ENCODE peak calls at places on chromosomes 7 and 10, in six cellular contexts. One of them, this sample, is unnamed. For H3K4me1, the result is how much of the 10 kb centered on the place peaks cover.

GRCh38 chr7:74173866-74174605 is at the start of gene EIF4H:
- DNase-seq in Caco-2: peak
- DNase-seq in neural progenitor cell: peak
- DNase-seq in left ventricle myocardium inferior: peak
- DNase-seq in Karpas-422: peak
- DNase-seq in NT2/D1: peak
- DNase-seq in this sample: peak

GRCh38 chr7:51366930-51367613 is 50.5 kb upstream of the COBL start:
- DNase-seq in left ventricle myocardium inferior: no peak
- DNase-seq in neural progenitor cell: peak
- DNase-seq in NT2/D1: peak
- DNase-seq in Caco-2: peak
- DNase-seq in Karpas-422: peak
- DNase-seq in this sample: peak

GRCh38 chr7:137403282-137403681 is 59.7 kb upstream of the PTN start:
- DNase-seq in left ventricle myocardium inferior: no peak
- DNase-seq in neural progenitor cell: no peak
- DNase-seq in Karpas-422: no peak
- DNase-seq in Caco-2: no peak
- DNase-seq in NT2/D1: no peak
- DNase-seq in this sample: no peak

GRCh38 chr7:16027396-16027795 is 340.9 kb upstream of the MEOX2 start:
- DNase-seq in NT2/D1: no peak
- DNase-seq in left ventricle myocardium inferior: no peak
- DNase-seq in Caco-2: no peak
- DNase-seq in neural progenitor cell: no peak
- DNase-seq in Karpas-422: no peak
- DNase-seq in this sample: no peak

GRCh38 chr10:485776-486572 is 203.5 kb downstream of the DIP2C start:
- DNase-seq in left ventricle myocardium inferior: no peak
- DNase-seq in NT2/D1: no peak
- DNase-seq in Caco-2: peak
- DNase-seq in neural progenitor cell: no peak
- DNase-seq in Karpas-422: no peak
- DNase-seq in this sample: no peak

GRCh38 chr10:78188459-78188858 is 154.8 kb downstream of the RPS24 start:
- DNase-seq in Karpas-422: no peak
- DNase-seq in neural progenitor cell: no peak
- DNase-seq in Caco-2: no peak
- DNase-seq in left ventricle myocardium inferior: no peak
- DNase-seq in NT2/D1: no peak
- DNase-seq in this sample: peak

GRCh38 chr10:72024596-72024995 is 60.4 kb downstream of the CHST3 start:
- DNase-seq in NT2/D1: no peak
- DNase-seq in neural progenitor cell: no peak
- DNase-seq in Karpas-422: no peak
- DNase-seq in left ventricle myocardium inferior: no peak
- DNase-seq in Caco-2: no peak
- DNase-seq in this sample: no peak

GRCh38 chr10:61842755-61843497 is 58.6 kb upstream of the ARID5B start:
- DNase-seq in Caco-2: no peak
- DNase-seq in Karpas-422: no peak
- DNase-seq in left ventricle myocardium inferior: no peak
- DNase-seq in neural progenitor cell: no peak
- DNase-seq in NT2/D1: no peak
- DNase-seq in this sample: no peak

GRCh38 chr10:80487791-80488538 is 33.9 kb downstream of the TSPAN14 start:
- DNase-seq in Caco-2: no peak
- DNase-seq in left ventricle myocardium inferior: peak
- DNase-seq in Karpas-422: no peak
- DNase-seq in neural progenitor cell: no peak
- DNase-seq in NT2/D1: no peak
- DNase-seq in this sample: peak
- H3K4me1 ChIP-seq in Caco-2: half or more
- H3K4me1 ChIP-seq in left ventricle myocardium inferior: half or more
- H3K4me1 ChIP-seq in Karpas-422: under half
- H3K4me1 ChIP-seq in neural progenitor cell: under half
- H3K4me1 ChIP-seq in NT2/D1: under half
- H3K4me1 ChIP-seq in this sample: under half

GRCh38 chr7:133019590-133019989 is 62.3 kb downstream of the CHCHD3 start:
- DNase-seq in Caco-2: no peak
- DNase-seq in neural progenitor cell: no peak
- DNase-seq in Karpas-422: no peak
- DNase-seq in NT2/D1: no peak
- DNase-seq in left ventricle myocardium inferior: no peak
- DNase-seq in this sample: no peak
- H3K4me1 ChIP-seq in Caco-2: under half
- H3K4me1 ChIP-seq in neural progenitor cell: under half
- H3K4me1 ChIP-seq in Karpas-422: under half
- H3K4me1 ChIP-seq in NT2/D1: under half
- H3K4me1 ChIP-seq in left ventricle myocardium inferior: under half
- H3K4me1 ChIP-seq in this sample: under half

GRCh38 chr7:100886142-100886935 is 3.2 kb downstream of the UFSP1 start:
- DNase-seq in neural progenitor cell: no peak
- DNase-seq in Caco-2: no peak
- DNase-seq in Karpas-422: peak
- DNase-seq in left ventricle myocardium inferior: no peak
- DNase-seq in NT2/D1: no peak
- DNase-seq in this sample: no peak
- H3K4me1 ChIP-seq in neural progenitor cell: under half
- H3K4me1 ChIP-seq in Caco-2: under half
- H3K4me1 ChIP-seq in Karpas-422: under half
- H3K4me1 ChIP-seq in left ventricle myocardium inferior: under half
- H3K4me1 ChIP-seq in NT2/D1: under half
- H3K4me1 ChIP-seq in this sample: under half

GRCh38 chr10:69340695-69341094 is 62.4 kb downstream of the HK1 start:
- DNase-seq in Karpas-422: no peak
- DNase-seq in left ventricle myocardium inferior: no peak
- DNase-seq in NT2/D1: no peak
- DNase-seq in Caco-2: no peak
- DNase-seq in neural progenitor cell: no peak
- DNase-seq in this sample: no peak
- H3K4me1 ChIP-seq in Karpas-422: half or more
- H3K4me1 ChIP-seq in left ventricle myocardium inferior: half or more
- H3K4me1 ChIP-seq in NT2/D1: under half
- H3K4me1 ChIP-seq in Caco-2: under half
- H3K4me1 ChIP-seq in neural progenitor cell: under half
- H3K4me1 ChIP-seq in this sample: half or more